ENCODE peak calls at places on chromosomes 7 and 10, in six cellular contexts. Q, J, W, E, S and U are unnamed samples.
A peak's percentile ranks its signal among the peaks of the same experiment; 100 is the strongest.

GRCh38 chr10:100909506-100910260 is 3.1 kb upstream of the SLF2 start:
- DNase-seq in Q (no peak), J (no peak), W (no peak), E (no peak), S (no peak), U (peak; percentile 32)

GRCh38 chr7:133112335-133112734 is 30.4 kb upstream of the CHCHD3 start:
- DNase-seq in Q (no peak), J (no peak), W (no peak), E (no peak), S (no peak), U (no peak)

GRCh38 chr7:35505031-35505430 is 189.9 kb downstream of the HERPUD2 start:
- DNase-seq in Q (no peak), J (no peak), W (no peak), E (no peak), S (no peak), U (no peak)

GRCh38 chr10:46075869-46076268 is 29.8 kb upstream of the MSMB start:
- DNase-seq in Q (no peak), J (no peak), W (no peak), E (no peak), S (no peak), U (no peak)

GRCh38 chr7:32019008-32019578 is 51.1 kb downstream of the PDE1C start:
- DNase-seq in Q (no peak), J (no peak), W (no peak), E (no peak), S (no peak), U (no peak)

GRCh38 chr7:112023786-112024185 is 182.4 kb downstream of the DOCK4 start:
- DNase-seq in Q (no peak), J (no peak), W (no peak), E (no peak), S (no peak), U (no peak)

GRCh38 chr7:29976265-29976664 is 13.3 kb downstream of the SCRN1 start:
- DNase-seq in Q (no peak), J (no peak), W (no peak), E (no peak), S (no peak), U (no peak)

GRCh38 chr10:84177541-84178386 is 4.2 kb downstream of the GPR15LG start:
- DNase-seq in Q (no peak), J (no peak), W (no peak), E (no peak), S (no peak), U (no peak)

GRCh38 chr10:120824864-120825263 is 26.3 kb upstream of the WDR11 start:
- DNase-seq in Q (peak; percentile 52), J (peak; percentile 1), W (no peak), E (no peak), S (peak; percentile 8), U (no peak)

GRCh38 chr7:149882264-149883048 is 8.7 kb downstream of the ATP6V0E2 start:
- DNase-seq in Q (no peak), J (no peak), W (peak; percentile 77), E (no peak), S (no peak), U (no peak)

GRCh38 chr7:159036916-159037605 is 107.6 kb downstream of the VIPR2 start:
- DNase-seq in Q (no peak), J (no peak), W (peak; percentile 56), E (no peak), S (no peak), U (no peak)

GRCh38 chr7:77525231-77525630 is 11.9 kb upstream of the PTPN12 start:
- DNase-seq in Q (no peak), J (no peak), W (no peak), E (no peak), S (no peak), U (no peak)

GRCh38 chr7:26900283-26900682 is 35.9 kb upstream of the SKAP2 start:
- DNase-seq in Q (no peak), J (no peak), W (no peak), E (no peak), S (no peak), U (no peak)

GRCh38 chr7:151342811-151343210 is 1.2 kb downstream of the NUB1 start:
- DNase-seq in Q (no peak), J (no peak), W (no peak), E (no peak), S (no peak), U (no peak)

GRCh38 chr10:11378835-11379234 is 232.6 kb downstream of the USP6NL start:
- DNase-seq in Q (no peak), J (no peak), W (no peak), E (no peak), S (no peak), U (no peak)

GRCh38 chr7:124692420-124692819 is 73.2 kb downstream of the GPR37 start:
- DNase-seq in Q (no peak), J (no peak), W (no peak), E (no peak), S (no peak), U (peak; percentile 15)

GRCh38 chr10:48767752-48768450 is 83.2 kb downstream of the WDFY4 start:
- DNase-seq in Q (no peak), J (no peak), W (no peak), E (no peak), S (no peak), U (no peak)
- TF ChIP-seq CTCF in Q (no peak), J (no peak), W (no peak), E (no peak), S (no peak), U (no peak)

DNA sequence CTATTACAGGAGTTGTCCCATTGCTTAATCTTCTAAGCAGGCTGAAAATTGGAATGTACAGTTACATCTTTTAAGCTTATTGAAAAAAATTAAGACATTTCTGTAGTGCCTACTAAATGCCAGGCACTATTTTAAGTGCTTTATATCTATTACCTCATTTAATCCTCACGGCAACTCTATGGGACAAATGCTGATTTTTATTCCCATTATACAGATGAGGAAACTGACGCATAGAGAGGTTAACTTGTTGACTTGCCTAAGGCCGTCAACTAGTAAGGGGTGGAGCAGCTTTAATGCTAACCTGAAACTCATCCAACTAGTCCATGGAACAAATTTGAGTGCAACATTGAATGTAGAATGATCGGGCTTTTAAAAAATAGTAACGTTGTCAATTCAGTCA is 2.5 kb downstream of the ZKSCAN1 start:
- DNase-seq in Q (no peak), J (no peak), W (no peak), E (no peak), S (no peak), U (no peak)
- H3K4me3 ChIP-seq in Q (no peak overlapping the region), J (no peak overlapping the region), W (no peak overlapping the region), E (no peak overlapping the region), S (no peak overlapping the region), U (no peak overlapping the region)

GRCh38 chr10:33559105-33559504 is 224.6 kb upstream of the NRP1 start:
- DNase-seq in Q (no peak), J (peak; percentile 42), W (peak; percentile 65), E (no peak), S (no peak), U (peak; percentile 74)
- TF ChIP-seq CTCF in Q (peak; percentile 12), J (no peak), W (no peak), E (no peak), S (no peak), U (no peak)

GRCh38 chr7:142407939-142408573 is 150.2 kb upstream of the PRSS58 start:
- DNase-seq in Q (no peak), J (no peak), W (no peak), E (no peak), S (no peak), U (no peak)
- H3K4me3 ChIP-seq in Q (no peak overlapping the region), J (no peak overlapping the region), W (no peak overlapping the region), E (no peak overlapping the region), S (no peak overlapping the region), U (no peak overlapping the region)

DNA sequence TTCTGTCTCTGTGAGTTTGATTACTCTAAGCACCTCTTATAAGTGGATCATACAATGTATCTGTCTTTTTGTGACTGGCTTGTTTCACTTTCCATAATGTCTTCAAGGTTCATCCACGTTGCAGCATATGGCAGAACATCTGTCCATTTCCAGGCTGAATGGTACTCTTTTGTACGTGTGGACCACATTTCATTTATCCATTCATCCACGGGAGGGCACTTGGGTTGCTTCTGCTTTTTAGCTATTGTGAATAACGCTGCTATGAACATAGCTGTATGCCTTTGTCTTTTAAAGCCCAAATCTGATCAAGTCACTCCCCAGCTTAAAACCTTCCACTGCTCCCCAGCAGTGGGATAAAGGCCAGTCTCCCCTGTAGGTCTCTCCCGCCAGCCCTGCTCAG is 31.5 kb downstream of the EGFR start:
- DNase-seq in Q (no peak), J (no peak), W (no peak), E (no peak), S (no peak), U (no peak)
- TF ChIP-seq CTCF in Q (no peak), J (peak; percentile 7), W (no peak), E (no peak), S (no peak), U (peak; percentile 5)

DNA sequence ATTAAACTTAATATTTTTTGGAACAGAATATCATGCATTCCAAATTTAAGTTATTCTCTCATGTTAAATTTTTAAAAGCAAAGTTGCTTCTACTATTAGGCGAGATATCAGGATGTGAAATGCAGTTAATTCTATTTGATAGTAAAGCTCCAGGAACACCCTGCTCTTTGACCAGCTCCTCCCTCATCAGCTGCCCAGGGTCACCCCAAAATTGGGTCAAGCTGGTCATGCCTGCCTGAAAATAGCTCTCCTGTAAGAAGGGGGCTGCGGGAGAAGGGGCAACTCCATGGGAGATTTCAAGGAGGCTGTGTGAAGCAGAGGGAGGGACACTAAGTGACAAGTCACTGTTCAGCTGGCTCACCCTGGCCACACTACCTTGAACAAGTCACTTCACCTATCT is 5.9 kb downstream of the PPP1R3C start:
- DNase-seq in Q (no peak), J (no peak), W (no peak), E (no peak), S (no peak), U (no peak)
- H3K4me3 ChIP-seq in Q (no peak overlapping the region), J (no peak overlapping the region), W (no peak overlapping the region), E (no peak overlapping the region), S (no peak overlapping the region), U (no peak overlapping the region)

GRCh38 chr10:60203993-60204618 is 185.6 kb downstream of the ANK3 start:
- DNase-seq in Q (peak; percentile 59), J (no peak), W (no peak), E (no peak), S (no peak), U (no peak)
- TF ChIP-seq CTCF in Q (peak; percentile 79), J (peak; percentile 63), W (no peak), E (no peak), S (peak; percentile 70), U (peak; percentile 81)

GRCh38 chr7:70000747-70001348 is 402.6 kb downstream of the AUTS2 start:
- DNase-seq in Q (no peak), J (no peak), W (no peak), E (no peak), S (no peak), U (no peak)

GRCh38 chr7:70006411-70006920 is 408.2 kb downstream of the AUTS2 start:
- DNase-seq in Q (peak; percentile 53), J (no peak), W (no peak), E (no peak), S (no peak), U (peak; percentile 10)

DNA sequence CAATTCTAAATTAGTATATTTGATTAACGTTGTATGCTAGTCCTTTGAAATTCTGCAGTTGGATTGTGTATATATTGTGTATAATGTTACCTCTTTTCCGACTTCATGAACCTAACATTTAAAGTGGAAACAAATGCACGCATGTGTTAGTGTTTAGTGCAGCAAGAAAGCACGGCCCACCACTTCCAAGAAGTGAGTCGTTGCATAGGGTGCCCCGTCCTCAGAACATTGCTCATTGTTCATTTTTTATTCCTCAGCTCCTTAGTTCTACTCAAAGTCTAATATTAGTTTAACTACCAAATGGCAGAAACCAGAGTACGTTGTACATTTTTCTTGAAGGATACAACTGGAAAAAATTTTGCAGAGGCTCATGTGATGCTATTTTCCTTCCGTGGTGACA is 407.6 kb downstream of the AUTS2 start:
- DNase-seq in Q (no peak), J (no peak), W (no peak), E (no peak), S (no peak), U (no peak)
- H3K4me3 ChIP-seq in Q (no peak overlapping the region), J (no peak overlapping the region), W (no peak overlapping the region), E (no peak overlapping the region), S (no peak overlapping the region), U (no peak overlapping the region)